ENCODE peak calls at places on chromosomes 6 and 20, in nine cellular contexts. W is K562, V is A549, F is heart left ventricle, A is lower leg skin, K is H54, S is HCT116, J is Peyer's patch, U is right lobe of liver. Z is an unnamed sample.

GRCh38 chr6:166438211-166438861 is 55.6 kb upstream of the MPC1 start:
- DNase-seq in F (no peak), J (no peak), S (no peak), K (no peak), W (peak), A (peak), V (no peak), U (no peak), Z (no peak)

GRCh38 chr6:7727150-7727950 is 1.5 kb downstream of the BMP6 start:
- DNase-seq in A (no peak), U (peak), K (no peak), J (no peak), W (no peak), F (no peak), S (no peak), V (peak), Z (no peak)

GRCh38 chr20:33209789-33210188 is 7.4 kb upstream of the BPIFA3 start:
- DNase-seq in S (peak), V (peak), K (peak), A (no peak), F (peak), U (peak), W (peak), J (peak), Z (peak)

GRCh38 chr20:4111440-4112411 is 96.4 kb upstream of the RNF24 start:
- DNase-seq in U (no peak), S (no peak), K (no peak), A (peak), V (no peak), F (no peak), J (no peak), W (no peak), Z (no peak)

GRCh38 chr6:40379811-40380210 is 207.4 kb downstream of the LRFN2 start:
- DNase-seq in F (no peak), U (no peak), J (no peak), S (no peak), V (no peak), A (no peak), K (no peak), W (no peak), Z (no peak)

GRCh38 chr20:37343212-37343993 is 2.5 kb upstream of the SRC start:
- DNase-seq in V (no peak), F (no peak), K (no peak), W (no peak), S (no peak), A (peak), J (peak), U (no peak), Z (peak)

GRCh38 chr6:70520575-70520974 is 46.2 kb upstream of the SDHAF4 start:
- DNase-seq in A (no peak), J (no peak), V (peak), K (no peak), F (no peak), S (no peak), W (peak), U (no peak), Z (no peak)

GRCh38 chr6:166560222-166560621 is 26.3 kb downstream of the RAMACL start:
- DNase-seq in K (no peak), F (no peak), A (no peak), U (no peak), W (no peak), V (no peak), J (no peak), S (no peak), Z (no peak)

GRCh38 chr20:13922241-13922640 is 68.2 kb downstream of the SEL1L2 start:
- DNase-seq in K (no peak), W (no peak), U (no peak), J (no peak), V (no peak), F (no peak), A (no peak), S (no peak), Z (no peak)

GRCh38 chr20:25276533-25277050 is 28.7 kb downstream of the PYGB start:
- DNase-seq in V (no peak), S (no peak), A (peak), K (no peak), W (no peak), J (peak), U (peak), F (no peak), Z (no peak)

GRCh38 chr6:125858427-125859320 is 67.9 kb downstream of the NCOA7 start:
- DNase-seq in A (no peak), U (peak), S (peak), J (peak), W (peak), K (peak), F (peak), V (peak), Z (peak)

GRCh38 chr6:169266746-169267629 is 13.3 kb upstream of the THBS2 start:
- DNase-seq in V (no peak), K (no peak), W (no peak), S (no peak), F (no peak), A (peak), U (no peak), J (no peak), Z (no peak)

GRCh38 chr6:47308223-47308567 is 1.5 kb downstream of the TNFRSF21 start:
- DNase-seq in A (no peak), U (no peak), F (no peak), J (no peak), S (no peak), V (no peak), K (no peak), W (no peak), Z (no peak)

GRCh38 chr20:49247169-49247734 is 28.0 kb downstream of the DDX27 start:
- DNase-seq in W (no peak), V (no peak), A (no peak), K (no peak), J (no peak), S (no peak), F (no peak), U (no peak), Z (no peak)

GRCh38 chr6:35486005-35486925 is 10.6 kb downstream of the TEAD3 start:
- DNase-seq in A (peak), J (peak), S (no peak), F (no peak), K (no peak), U (no peak), W (no peak), V (no peak), Z (peak)

GRCh38 chr20:59669451-59669850 is 65.1 kb downstream of the PHACTR3 start:
- DNase-seq in U (no peak), W (no peak), K (no peak), J (no peak), A (no peak), F (no peak), V (no peak), S (no peak), Z (no peak)

GRCh38 chr6:56073315-56073714 is 174.1 kb downstream of the COL21A1 start:
- DNase-seq in W (no peak), J (no peak), F (peak), S (no peak), A (no peak), V (no peak), U (no peak), K (no peak), Z (no peak)

GRCh38 chr6:7540595-7540994 is 876 bp upstream of the DSP start:
- DNase-seq in F (no peak), V (peak), W (no peak), A (no peak), S (no peak), J (no peak), U (no peak), K (no peak), Z (no peak)

GRCh38 chr6:10412948-10413849 is 1.7 kb downstream of the TFAP2A start:
- DNase-seq in A (peak), W (no peak), F (no peak), S (no peak), U (peak), V (no peak), J (no peak), K (no peak), Z (peak)

GRCh38 chr20:45373353-45374100 is 4.6 kb downstream of the TP53TG5 start:
- DNase-seq in A (peak), V (peak), J (peak), F (peak), K (peak), U (peak), S (peak), W (peak), Z (peak)

GRCh38 chr6:108363756-108364356 is 69.0 kb downstream of the AFG1L start:
- DNase-seq in F (no peak), V (no peak), U (no peak), J (no peak), K (no peak), A (no peak), S (no peak), W (peak), Z (no peak)

GRCh38 chr6:17020889-17021538 is 80.8 kb upstream of the STMND1 start:
- DNase-seq in U (no peak), J (no peak), S (no peak), A (no peak), K (no peak), W (no peak), F (no peak), V (no peak), Z (no peak)

GRCh38 chr6:166471797-166472260 is 89.1 kb upstream of the MPC1 start:
- DNase-seq in K (no peak), V (no peak), F (no peak), W (no peak), U (no peak), A (no peak), J (no peak), S (no peak), Z (no peak)

GRCh38 chr20:15310361-15310760 is 972.9 kb upstream of the FLRT3 start:
- DNase-seq in J (no peak), U (no peak), S (no peak), F (no peak), V (no peak), W (no peak), K (no peak), A (no peak), Z (no peak)

GRCh38 chr6:132730560-132730959 is 16.7 kb upstream of the VNN1 start:
- DNase-seq in F (no peak), K (no peak), S (no peak), V (no peak), U (no peak), J (no peak), W (no peak), A (no peak), Z (no peak)

GRCh38 chr20:38963745-38964144 is 1.6 kb downstream of the DHX35 start:
- DNase-seq in J (no peak), F (no peak), V (no peak), W (no peak), A (no peak), K (no peak), S (no peak), U (no peak), Z (no peak)
- TF ChIP-seq POLR2A in J (no peak), F (no peak), V (no peak), W (no peak), A (no peak), K (no peak), S (no peak), U (no peak), Z (no peak)

DNA sequence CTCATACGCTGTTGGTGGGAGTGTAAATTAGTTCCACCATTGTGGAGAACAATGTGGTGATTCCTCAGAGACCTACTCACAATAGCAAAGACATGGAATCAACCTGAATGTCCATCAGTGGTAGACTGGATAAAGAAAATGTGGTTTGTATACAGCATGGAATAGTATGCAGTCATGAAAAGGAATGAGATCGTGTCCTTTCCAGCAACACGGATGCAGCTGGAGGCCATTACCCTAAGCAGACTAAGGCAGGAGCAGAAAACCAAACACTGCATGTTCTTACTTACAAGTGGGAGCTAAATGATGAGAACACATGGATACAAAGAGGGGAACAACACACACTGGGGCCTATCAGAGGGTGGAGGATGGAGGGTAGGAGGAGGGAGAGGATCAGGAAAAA is 54.6 kb downstream of the SYNJ2 start:
- DNase-seq in V (no peak), F (no peak), U (no peak), W (no peak), K (no peak), J (no peak), S (no peak), A (peak), Z (no peak)
- TF ChIP-seq POLR2A in V (no peak), F (no peak), U (no peak), W (no peak), K (no peak), J (no peak), S (no peak), A (no peak), Z (no peak)

GRCh38 chr6:6368040-6368683 is 47.7 kb upstream of the F13A1 start:
- DNase-seq in W (no peak), F (no peak), S (no peak), U (no peak), K (no peak), V (no peak), A (no peak), J (no peak), Z (no peak)
- TF ChIP-seq POLR2A in W (no peak), F (no peak), S (no peak), U (no peak), K (no peak), V (no peak), A (no peak), J (no peak), Z (no peak)

DNA sequence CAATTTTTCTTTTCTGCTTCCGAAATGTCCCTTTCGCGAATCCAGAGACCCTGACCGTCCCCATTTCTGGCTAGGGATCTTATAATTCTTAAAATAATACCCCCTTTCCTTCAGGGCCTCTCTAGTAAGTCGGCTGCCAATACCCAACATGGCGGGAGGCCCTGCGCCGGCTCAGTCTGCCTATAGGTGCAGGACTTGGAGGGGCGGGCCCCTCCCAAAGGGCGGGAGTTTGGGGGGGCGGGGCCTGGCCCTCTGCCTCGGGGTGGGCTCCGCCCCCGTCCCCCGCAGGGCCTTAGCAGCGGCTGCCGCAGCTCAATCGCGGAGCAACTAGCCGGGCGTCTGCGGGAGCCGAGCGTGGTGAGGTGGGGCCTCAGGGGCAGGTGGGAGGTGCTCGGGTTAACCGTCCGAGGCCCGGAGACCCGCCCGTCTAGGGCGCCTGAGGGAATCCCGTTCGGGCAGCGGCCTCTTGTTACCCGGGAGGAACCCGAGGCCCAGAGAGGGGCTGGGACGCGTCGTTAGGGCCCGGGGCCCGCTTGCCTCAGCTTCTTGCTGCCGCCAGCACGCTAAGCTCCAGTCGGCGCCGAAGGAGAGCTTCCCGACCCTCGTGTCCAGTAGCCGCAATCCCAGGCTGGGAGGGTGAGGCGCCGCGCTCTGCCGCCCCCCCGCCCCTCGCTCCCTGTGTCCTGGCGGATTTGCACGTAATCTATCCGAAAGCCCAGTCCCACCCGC is at the start of gene CEP250:
- DNase-seq in K (peak), U (peak), W (peak), J (peak), V (peak), F (peak), S (peak), A (peak), Z (peak)
- TF ChIP-seq POLR2A in K (peak), U (no peak), W (peak), J (peak), V (peak), F (no peak), S (peak), A (no peak), Z (peak)

GRCh38 chr20:644692-645317 is 8.2 kb downstream of the SRXN1 start:
- DNase-seq in W (no peak), K (no peak), V (no peak), F (no peak), A (no peak), J (no peak), S (no peak), U (no peak), Z (no peak)

GRCh38 chr20:646868-647233 is 6.1 kb downstream of the SRXN1 start:
- DNase-seq in A (no peak), W (no peak), J (no peak), F (no peak), U (no peak), V (no peak), S (no peak), K (no peak), Z (no peak)

GRCh38 chr20:646107-646867 is 6.7 kb downstream of the SRXN1 start:
- DNase-seq in K (no peak), V (no peak), A (no peak), U (no peak), S (no peak), W (peak), J (no peak), F (no peak), Z (no peak)

GRCh38 chr20:647479-648019 is 5.5 kb downstream of the SRXN1 start:
- DNase-seq in J (no peak), S (no peak), U (no peak), W (no peak), F (no peak), A (no peak), V (no peak), K (no peak), Z (no peak)

GRCh38 chr20:645318-646106 is 7.5 kb downstream of the SRXN1 start:
- DNase-seq in V (peak), U (peak), S (peak), W (peak), K (peak), A (peak), J (peak), F (peak), Z (peak)
- TF ChIP-seq POLR2A in V (no peak), U (no peak), S (no peak), W (peak), K (no peak), A (no peak), J (no peak), F (no peak), Z (no peak)

DNA sequence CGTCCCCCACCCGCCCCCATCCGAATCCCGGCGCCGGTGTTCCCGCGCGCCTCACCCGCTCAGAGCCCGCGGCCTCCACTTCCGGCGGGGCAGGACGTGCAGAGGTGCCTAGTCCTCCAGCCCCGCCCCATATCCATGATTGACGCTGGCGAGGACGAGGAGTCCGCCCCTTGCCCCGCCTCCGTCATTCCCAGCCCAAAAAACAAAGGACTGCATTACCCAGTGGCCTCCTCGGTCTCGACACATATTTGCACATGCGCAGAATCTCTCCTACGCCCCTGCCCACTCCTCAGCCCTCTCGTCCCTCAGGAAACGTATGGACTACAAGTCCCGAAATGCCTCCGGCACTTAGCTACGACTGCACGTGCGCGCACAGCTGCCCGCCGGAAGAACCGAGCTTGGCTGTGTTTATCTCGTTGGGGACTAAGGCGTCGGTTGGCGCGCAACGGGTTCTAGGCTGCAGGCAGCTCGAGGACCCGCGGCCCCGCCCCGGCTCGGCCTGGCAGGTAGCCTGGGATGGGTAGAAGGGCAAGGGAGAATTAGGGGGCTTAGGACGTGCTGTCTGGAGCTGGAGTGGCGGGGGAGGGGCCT is at the start of the genes KLHDC3 and MEA1:
- DNase-seq in S (peak), F (peak), K (peak), W (peak), J (peak), A (peak), V (peak), U (peak), Z (peak)
- TF ChIP-seq POLR2A in S (peak), F (peak), K (peak), W (peak), J (peak), A (no peak), V (peak), U (peak), Z (peak)

DNA sequence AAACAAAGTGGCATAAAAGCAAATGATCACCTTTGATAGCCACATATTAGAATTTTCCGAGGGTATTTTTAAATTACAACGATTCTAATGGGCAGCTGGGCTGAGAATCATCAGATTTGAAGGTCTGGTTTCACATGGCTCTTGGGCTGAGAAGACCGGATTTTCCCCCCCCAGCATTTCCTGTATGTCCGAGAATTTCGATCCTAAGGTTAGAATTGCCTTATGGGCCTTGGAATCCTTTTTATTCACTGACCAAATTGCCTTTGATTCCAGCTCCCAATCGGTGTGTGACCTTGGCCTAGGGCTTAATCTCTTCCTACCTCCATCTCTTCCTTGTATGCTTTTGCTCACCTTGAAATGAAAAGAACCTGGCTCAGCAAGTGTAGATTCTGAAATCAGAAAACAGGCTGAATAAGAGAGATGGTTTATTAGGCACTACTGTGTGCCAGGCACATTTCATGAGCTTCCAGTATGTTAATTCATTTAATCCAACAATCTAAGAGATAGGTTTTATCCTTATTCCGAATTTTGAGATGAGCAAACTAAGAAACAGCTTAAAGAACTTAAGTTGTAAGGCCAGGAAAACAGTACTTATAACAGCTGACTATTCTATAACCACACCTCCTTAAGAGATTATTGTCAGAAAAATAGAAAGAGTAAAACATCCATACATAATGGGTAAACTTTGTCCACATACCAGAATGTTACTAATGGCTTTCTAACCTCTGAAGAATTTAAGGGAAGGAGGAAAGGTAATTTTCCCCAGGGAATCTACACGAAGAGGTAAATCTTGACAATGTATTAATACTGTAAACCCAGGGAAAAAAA is 39.4 kb downstream of the HFE start:
- DNase-seq in K (no peak), U (no peak), V (no peak), A (no peak), W (no peak), J (peak), F (no peak), S (no peak), Z (no peak)
- TF ChIP-seq POLR2A in K (no peak), U (no peak), V (no peak), A (no peak), W (no peak), J (no peak), F (no peak), S (no peak), Z (no peak)

DNA sequence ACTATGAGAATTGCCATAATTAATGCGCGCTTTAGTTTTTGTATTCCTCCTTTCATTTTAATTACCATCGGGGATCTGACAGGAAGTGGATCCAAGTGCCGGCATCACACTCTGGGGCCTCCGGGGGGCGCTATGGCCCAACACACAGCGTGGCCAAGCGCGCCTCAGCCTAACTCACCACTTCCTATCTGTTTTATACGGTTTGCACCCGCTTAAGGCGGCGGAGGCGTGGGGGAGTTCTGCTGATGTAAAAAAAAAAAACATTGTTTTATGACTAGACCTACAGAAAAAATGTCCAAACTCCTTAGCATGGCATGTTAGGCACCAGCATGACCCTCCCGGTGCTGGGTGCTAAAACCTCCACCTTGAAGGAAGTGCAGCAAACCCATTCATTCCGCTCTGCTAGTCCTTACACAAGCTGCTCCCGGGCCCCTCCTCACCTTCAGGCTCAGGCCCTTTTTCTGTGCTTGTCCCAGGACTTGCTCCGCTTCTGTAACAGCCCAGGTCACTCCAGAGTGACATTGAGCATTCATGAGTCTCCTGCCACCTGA is 4.5 kb upstream of the EBF4 start:
- DNase-seq in S (peak), J (peak), K (peak), V (no peak), W (peak), U (peak), A (no peak), F (no peak), Z (no peak)
- TF ChIP-seq POLR2A in S (no peak), J (no peak), K (no peak), V (no peak), W (no peak), U (no peak), A (no peak), F (no peak), Z (no peak)

Z was measured in prostate gland.